ENCODE peak calls at places on chromosomes 11 and 22, in nine cellular contexts. One of them, this sample, is unnamed.

GRCh38 chr22:29388759-29389090 is 355 bp upstream of the AP1B1 start:
- DNase-seq in ovary: no peak
- DNase-seq in pancreas: no peak
- DNase-seq in fibroblast of lung: no peak
- DNase-seq in A549: no peak
- DNase-seq in BJ: no peak
- DNase-seq in psoas muscle: no peak
- DNase-seq in sigmoid colon: no peak
- DNase-seq in GM12865: no peak
- DNase-seq in this sample: no peak

GRCh38 chr11:1209371-1210057 is 13.4 kb upstream of the MUC5B start:
- DNase-seq in ovary: no peak
- DNase-seq in pancreas: peak; percentile 31
- DNase-seq in fibroblast of lung: no peak
- DNase-seq in A549: no peak
- DNase-seq in BJ: no peak
- DNase-seq in psoas muscle: peak; percentile 19
- DNase-seq in sigmoid colon: peak; percentile 35
- DNase-seq in GM12865: no peak
- DNase-seq in this sample: no peak

GRCh38 chr11:115423728-115424459 is 80.3 kb downstream of the CADM1 start:
- DNase-seq in ovary: no peak
- DNase-seq in pancreas: no peak
- DNase-seq in fibroblast of lung: no peak
- DNase-seq in A549: no peak
- DNase-seq in BJ: peak; percentile 6
- DNase-seq in psoas muscle: no peak
- DNase-seq in sigmoid colon: no peak
- DNase-seq in GM12865: no peak
- DNase-seq in this sample: no peak

GRCh38 chr22:29259253-29259899 is 8.4 kb downstream of the RHBDD3 start:
- DNase-seq in ovary: no peak
- DNase-seq in pancreas: no peak
- DNase-seq in fibroblast of lung: no peak
- DNase-seq in A549: peak; percentile 34
- DNase-seq in BJ: no peak
- DNase-seq in psoas muscle: no peak
- DNase-seq in sigmoid colon: no peak
- DNase-seq in GM12865: no peak
- DNase-seq in this sample: no peak

GRCh38 chr11:60871378-60872061 is 4.2 kb downstream of the ZP1 start:
- DNase-seq in ovary: no peak
- DNase-seq in pancreas: no peak
- DNase-seq in fibroblast of lung: peak; percentile 11
- DNase-seq in A549: no peak
- DNase-seq in BJ: no peak
- DNase-seq in psoas muscle: peak; percentile 60
- DNase-seq in sigmoid colon: peak; percentile 60
- DNase-seq in GM12865: no peak
- DNase-seq in this sample: peak; percentile 63

GRCh38 chr11:133157180-133157579 is 375.1 kb downstream of the OPCML start:
- DNase-seq in ovary: no peak
- DNase-seq in pancreas: no peak
- DNase-seq in fibroblast of lung: no peak
- DNase-seq in A549: no peak
- DNase-seq in BJ: no peak
- DNase-seq in psoas muscle: no peak
- DNase-seq in sigmoid colon: no peak
- DNase-seq in GM12865: no peak
- DNase-seq in this sample: no peak

GRCh38 chr11:41309716-41310115 is 149.7 kb downstream of the LRRC4C start:
- DNase-seq in ovary: no peak
- DNase-seq in pancreas: no peak
- DNase-seq in fibroblast of lung: no peak
- DNase-seq in A549: no peak
- DNase-seq in BJ: no peak
- DNase-seq in psoas muscle: no peak
- DNase-seq in sigmoid colon: no peak
- DNase-seq in GM12865: peak; percentile 38
- DNase-seq in this sample: no peak

GRCh38 chr11:111913031-111913861 is 712 bp downstream of the HSPB2 start:
- DNase-seq in ovary: peak; percentile 66
- DNase-seq in pancreas: no peak
- DNase-seq in fibroblast of lung: no peak
- DNase-seq in A549: no peak
- DNase-seq in BJ: no peak
- DNase-seq in psoas muscle: peak; percentile 63
- DNase-seq in sigmoid colon: peak; percentile 73
- DNase-seq in GM12865: no peak
- DNase-seq in this sample: no peak

GRCh38 chr11:17002543-17002942 is 11.7 kb downstream of the PLEKHA7 start:
- DNase-seq in ovary: no peak
- DNase-seq in pancreas: no peak
- DNase-seq in fibroblast of lung: no peak
- DNase-seq in A549: no peak
- DNase-seq in BJ: no peak
- DNase-seq in psoas muscle: no peak
- DNase-seq in sigmoid colon: no peak
- DNase-seq in GM12865: no peak
- DNase-seq in this sample: no peak

GRCh38 chr11:17003426-17003825 is 10.8 kb downstream of the PLEKHA7 start:
- DNase-seq in ovary: no peak
- DNase-seq in pancreas: no peak
- DNase-seq in fibroblast of lung: no peak
- DNase-seq in A549: no peak
- DNase-seq in BJ: no peak
- DNase-seq in psoas muscle: no peak
- DNase-seq in sigmoid colon: no peak
- DNase-seq in GM12865: no peak
- DNase-seq in this sample: no peak

GRCh38 chr11:16999116-16999515 is 15.1 kb downstream of the PLEKHA7 start:
- DNase-seq in ovary: no peak
- DNase-seq in pancreas: no peak
- DNase-seq in fibroblast of lung: no peak
- DNase-seq in A549: no peak
- DNase-seq in BJ: no peak
- DNase-seq in psoas muscle: no peak
- DNase-seq in sigmoid colon: no peak
- DNase-seq in GM12865: no peak
- DNase-seq in this sample: no peak

GRCh38 chr11:16997624-16998023 is 16.6 kb downstream of the PLEKHA7 start:
- DNase-seq in ovary: no peak
- DNase-seq in pancreas: no peak
- DNase-seq in fibroblast of lung: no peak
- DNase-seq in A549: no peak
- DNase-seq in BJ: no peak
- DNase-seq in psoas muscle: no peak
- DNase-seq in sigmoid colon: no peak
- DNase-seq in GM12865: no peak
- DNase-seq in this sample: no peak

DNA sequence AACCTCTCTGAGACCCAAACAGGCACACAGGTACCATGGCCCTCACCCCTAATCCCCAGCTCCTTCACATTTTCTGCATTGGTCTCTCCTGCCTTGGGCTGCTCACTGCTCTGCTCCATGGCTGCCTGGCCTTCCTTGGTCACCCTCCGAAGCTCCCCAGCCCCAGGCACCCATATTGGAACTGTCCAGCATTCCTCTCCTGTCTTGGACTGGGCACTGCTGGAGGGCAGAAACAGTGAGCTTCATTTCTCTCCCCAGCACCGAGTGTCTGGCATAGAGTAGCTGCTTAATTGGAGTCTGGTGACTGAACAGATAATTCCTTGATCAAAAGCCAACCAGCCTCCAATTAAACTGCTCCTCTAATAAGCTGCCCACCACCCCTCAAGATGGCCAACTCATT is 13.2 kb downstream of the PLEKHA7 start:
- DNase-seq in ovary: no peak
- DNase-seq in pancreas: no peak
- DNase-seq in fibroblast of lung: no peak
- DNase-seq in A549: no peak
- DNase-seq in BJ: no peak
- DNase-seq in psoas muscle: no peak
- DNase-seq in sigmoid colon: no peak
- DNase-seq in GM12865: no peak
- DNase-seq in this sample: no peak
- H3K4me3 ChIP-seq in ovary: no peak overlapping the region
- H3K4me3 ChIP-seq in pancreas: no peak overlapping the region
- H3K4me3 ChIP-seq in fibroblast of lung: no peak overlapping the region
- H3K4me3 ChIP-seq in A549: no peak overlapping the region
- H3K4me3 ChIP-seq in BJ: no peak overlapping the region
- H3K4me3 ChIP-seq in psoas muscle: no peak overlapping the region
- H3K4me3 ChIP-seq in sigmoid colon: no peak overlapping the region
- H3K4me3 ChIP-seq in GM12865: no peak overlapping the region
- H3K4me3 ChIP-seq in this sample: no peak overlapping the region

DNA sequence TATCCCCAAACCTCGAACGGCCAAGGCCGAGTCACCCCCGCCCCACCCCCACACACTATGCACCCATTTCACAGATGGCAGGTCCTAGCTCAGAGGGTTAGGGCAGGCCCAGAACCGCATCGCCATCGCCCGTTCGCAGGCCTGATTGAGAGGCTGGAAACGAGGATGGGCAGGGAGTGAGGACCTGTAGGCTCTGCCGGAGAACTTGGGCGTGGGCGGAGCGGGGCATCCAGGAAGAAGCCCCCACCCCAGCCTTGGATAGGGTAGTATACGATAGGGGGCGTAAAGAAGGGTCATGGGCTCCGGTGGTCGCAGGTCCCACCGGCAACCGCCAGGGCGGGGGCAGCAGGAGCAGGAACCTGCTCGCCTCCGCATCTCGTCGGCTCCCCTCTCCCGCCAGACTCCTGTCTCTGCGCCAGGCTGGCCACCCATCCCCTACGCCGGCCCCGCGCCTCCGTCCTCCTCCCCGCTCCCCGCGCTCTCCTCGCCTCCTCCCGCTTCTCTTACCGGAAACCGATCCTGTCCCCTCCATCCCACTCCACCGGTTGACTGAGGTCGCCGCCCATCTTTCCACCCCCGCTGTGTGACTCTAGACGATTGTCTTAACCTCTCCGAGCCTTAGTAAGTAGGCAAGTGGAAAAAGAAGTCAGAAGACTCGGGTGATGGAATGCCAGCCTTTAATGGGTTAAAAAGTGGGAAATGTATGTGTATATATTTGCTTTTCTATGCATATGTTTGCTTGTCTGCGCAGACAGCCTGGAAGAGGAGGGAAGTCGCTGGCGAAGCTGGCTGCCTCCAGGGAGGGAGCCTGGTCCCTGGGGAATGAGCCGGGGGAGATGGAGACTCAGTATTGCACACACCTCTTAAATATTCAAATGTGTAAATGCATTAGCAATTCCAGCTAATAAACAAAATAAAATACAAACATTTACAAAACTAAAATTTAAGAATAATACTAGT is 52.8 kb downstream of the CYTH4 start:
- DNase-seq in ovary: no peak
- DNase-seq in pancreas: no peak
- DNase-seq in fibroblast of lung: no peak
- DNase-seq in A549: no peak
- DNase-seq in BJ: no peak
- DNase-seq in psoas muscle: no peak
- DNase-seq in sigmoid colon: no peak
- DNase-seq in GM12865: no peak
- DNase-seq in this sample: no peak
- H3K4me3 ChIP-seq in ovary: no peak overlapping the region
- H3K4me3 ChIP-seq in pancreas: no peak overlapping the region
- H3K4me3 ChIP-seq in fibroblast of lung: no peak overlapping the region
- H3K4me3 ChIP-seq in A549: peak overlapping the region; percentile 35
- H3K4me3 ChIP-seq in BJ: no peak overlapping the region
- H3K4me3 ChIP-seq in psoas muscle: no peak overlapping the region
- H3K4me3 ChIP-seq in sigmoid colon: no peak overlapping the region
- H3K4me3 ChIP-seq in GM12865: no peak overlapping the region
- H3K4me3 ChIP-seq in this sample: no peak overlapping the region

GRCh38 chr22:50698546-50698945 is 25.9 kb downstream of the SHANK3 start:
- DNase-seq in ovary: peak; percentile 7
- DNase-seq in pancreas: peak; percentile 41
- DNase-seq in fibroblast of lung: no peak
- DNase-seq in A549: no peak
- DNase-seq in BJ: no peak
- DNase-seq in psoas muscle: peak; percentile 39
- DNase-seq in sigmoid colon: peak; percentile 60
- DNase-seq in GM12865: no peak
- DNase-seq in this sample: no peak

GRCh38 chr22:50697667-50698506 is 25.3 kb downstream of the SHANK3 start:
- DNase-seq in ovary: peak; percentile 8
- DNase-seq in pancreas: peak; percentile 41
- DNase-seq in fibroblast of lung: no peak
- DNase-seq in A549: no peak
- DNase-seq in BJ: no peak
- DNase-seq in psoas muscle: peak; percentile 41
- DNase-seq in sigmoid colon: peak; percentile 58
- DNase-seq in GM12865: no peak
- DNase-seq in this sample: no peak

GRCh38 chr22:50695421-50696250 is 23.0 kb downstream of the SHANK3 start:
- DNase-seq in ovary: peak; percentile 2
- DNase-seq in pancreas: peak; percentile 43
- DNase-seq in fibroblast of lung: no peak
- DNase-seq in A549: no peak
- DNase-seq in BJ: no peak
- DNase-seq in psoas muscle: peak; percentile 21
- DNase-seq in sigmoid colon: peak; percentile 52
- DNase-seq in GM12865: no peak
- DNase-seq in this sample: no peak

GRCh38 chr22:50696251-50696798 is 23.7 kb downstream of the SHANK3 start:
- DNase-seq in ovary: peak; percentile 8
- DNase-seq in pancreas: no peak
- DNase-seq in fibroblast of lung: no peak
- DNase-seq in A549: no peak
- DNase-seq in BJ: no peak
- DNase-seq in psoas muscle: no peak
- DNase-seq in sigmoid colon: peak; percentile 40
- DNase-seq in GM12865: no peak
- DNase-seq in this sample: no peak

DNA sequence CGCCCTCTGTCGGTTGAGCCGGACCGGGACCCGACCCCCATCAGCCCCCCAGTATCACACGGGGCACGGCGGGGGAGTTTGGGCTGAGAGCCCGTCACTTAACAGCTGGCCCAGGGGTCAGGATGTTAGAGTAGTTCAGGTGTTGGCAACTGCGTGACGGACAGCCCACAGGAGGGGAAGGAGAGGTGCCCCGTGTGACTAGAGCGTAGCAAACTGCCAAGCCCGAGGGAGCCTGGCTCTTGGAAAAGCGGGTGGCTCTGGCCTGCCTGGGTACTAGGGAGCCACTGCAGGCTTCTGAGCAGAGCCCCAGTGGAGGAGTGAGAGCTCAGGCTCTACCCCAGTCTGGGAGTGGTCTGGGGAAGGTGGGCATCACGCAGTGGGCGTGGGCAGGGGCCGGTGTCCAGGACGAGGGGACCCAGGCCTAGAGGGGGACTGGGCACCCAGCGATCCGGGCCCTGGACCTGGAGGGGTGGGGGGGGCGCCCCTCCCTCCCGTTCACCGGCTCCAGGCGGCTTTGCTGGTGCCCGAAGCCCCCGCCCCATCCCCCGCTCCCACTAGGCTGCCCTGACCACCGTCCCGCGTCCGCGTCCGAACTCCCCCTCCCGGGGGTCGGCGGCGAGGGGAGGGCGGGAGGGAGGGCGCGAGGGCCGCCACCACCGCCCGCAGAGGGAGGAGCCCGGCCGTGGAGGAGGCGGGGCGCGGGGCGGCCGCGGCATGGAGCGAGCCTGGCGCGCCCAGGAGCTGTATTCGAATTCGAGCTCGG is 24.4 kb downstream of the SHANK3 start:
- DNase-seq in ovary: peak; percentile 11
- DNase-seq in pancreas: peak; percentile 68
- DNase-seq in fibroblast of lung: no peak
- DNase-seq in A549: peak; percentile 31
- DNase-seq in BJ: no peak
- DNase-seq in psoas muscle: peak; percentile 50
- DNase-seq in sigmoid colon: peak; percentile 64
- DNase-seq in GM12865: no peak
- DNase-seq in this sample: no peak
- H3K4me3 ChIP-seq in ovary: peak overlapping the region; percentile 26
- H3K4me3 ChIP-seq in pancreas: peak overlapping the region; percentile 38
- H3K4me3 ChIP-seq in fibroblast of lung: no peak overlapping the region
- H3K4me3 ChIP-seq in A549: peak overlapping the region; percentile 66
- H3K4me3 ChIP-seq in BJ: peak overlapping the region; percentile 41
- H3K4me3 ChIP-seq in psoas muscle: peak overlapping the region; percentile 58
- H3K4me3 ChIP-seq in sigmoid colon: peak overlapping the region; percentile 50
- H3K4me3 ChIP-seq in GM12865: no peak overlapping the region
- H3K4me3 ChIP-seq in this sample: peak overlapping the region; percentile 51

DNA sequence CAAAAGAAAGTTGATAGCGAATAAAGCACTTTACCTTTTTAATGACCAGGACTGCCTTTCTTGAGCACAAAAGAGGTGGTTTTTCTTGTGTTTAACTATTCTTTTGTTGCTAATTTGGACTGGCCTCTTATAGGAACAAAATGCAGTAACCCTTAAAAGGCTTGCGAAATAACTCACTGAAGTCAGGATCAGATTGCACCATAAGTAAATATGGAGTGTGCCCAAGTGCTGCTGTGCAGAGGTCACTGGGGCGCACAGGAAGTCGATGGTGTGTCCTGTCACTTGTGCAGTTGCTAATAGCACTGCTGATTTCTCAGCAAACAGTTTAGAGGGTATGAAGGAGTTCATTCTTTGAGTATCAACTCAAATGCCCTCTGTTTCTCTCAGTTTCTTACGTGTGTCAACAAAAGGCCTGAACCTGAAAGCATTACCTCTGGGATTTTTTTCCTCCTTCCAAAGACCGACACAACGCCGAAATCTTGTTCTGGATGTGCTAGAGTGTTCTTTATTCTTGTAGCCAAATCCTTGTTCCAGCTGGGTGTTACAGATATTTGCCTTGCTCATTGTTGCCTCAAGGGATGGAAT is 71.3 kb downstream of the ATXN10 start:
- DNase-seq in ovary: no peak
- DNase-seq in pancreas: no peak
- DNase-seq in fibroblast of lung: no peak
- DNase-seq in A549: no peak
- DNase-seq in BJ: peak; percentile 14
- DNase-seq in psoas muscle: peak; percentile 67
- DNase-seq in sigmoid colon: no peak
- DNase-seq in GM12865: no peak
- DNase-seq in this sample: peak; percentile 71
- H3K4me3 ChIP-seq in ovary: no peak overlapping the region
- H3K4me3 ChIP-seq in pancreas: no peak overlapping the region
- H3K4me3 ChIP-seq in fibroblast of lung: no peak overlapping the region
- H3K4me3 ChIP-seq in A549: no peak overlapping the region
- H3K4me3 ChIP-seq in BJ: no peak overlapping the region
- H3K4me3 ChIP-seq in psoas muscle: no peak overlapping the region
- H3K4me3 ChIP-seq in sigmoid colon: no peak overlapping the region
- H3K4me3 ChIP-seq in GM12865: no peak overlapping the region
- H3K4me3 ChIP-seq in this sample: no peak overlapping the region

This sample was measured in fibroblast of pulmonary artery.